ENCODE peak calls at places on chromosomes 13 and 19, in ten cellular contexts. D is stimulated activated CD4-positive, alpha-beta T cell treated with anti-CD3 and anti-CD28 coated beads, Interleukin-1b, Interleukin-23, amount 100 ng/mL, for 1 hour; Y is colonic mucosa; V is occipital lobe; H is T-helper 2 cell; I is T1000; U is NCI-H510A treated with DMSO at 0.1 percent for 48 hours; M is cortex of kidney; K is lung microvascular endothelial cell; P is neural crest cell. B is an unnamed sample.

GRCh38 chr13:114143806-114144605 is 11.6 kb upstream of the RASA3 start:
- DNase-seq in I (no peak), P (no peak), K (no peak), D (no peak), V (no peak), Y (no peak), H (peak; percentile 29), M (no peak), U (no peak), B (no peak)

GRCh38 chr13:114099918-114100445 is 32.4 kb downstream of the RASA3 start:
- DNase-seq in I (no peak), Y (no peak), P (no peak), D (no peak), V (no peak), U (peak; percentile 30), K (no peak), H (peak; percentile 29), M (no peak), B (peak; percentile 84)

GRCh38 chr19:39192846-39193245 is 3.9 kb upstream of the NCCRP1 start:
- DNase-seq in V (no peak), P (no peak), Y (no peak), K (no peak), U (no peak), M (no peak), I (no peak), D (no peak), H (no peak), B (no peak)

GRCh38 chr19:39825531-39826076 is 8.4 kb downstream of the DYRK1B start:
- DNase-seq in M (no peak), K (no peak), V (no peak), P (no peak), Y (no peak), H (no peak), D (no peak), I (no peak), U (no peak), B (no peak)

GRCh38 chr13:32791545-32792172 is 205.4 kb downstream of the PDS5B start:
- DNase-seq in P (no peak), U (no peak), Y (no peak), M (no peak), I (no peak), H (peak; percentile 2), D (no peak), K (no peak), V (no peak), B (peak; percentile 35)

GRCh38 chr13:89382986-89383385 is 1711.8 kb downstream of the SLITRK5 start:
- DNase-seq in K (no peak), H (no peak), D (no peak), M (no peak), I (no peak), P (no peak), Y (no peak), V (no peak), U (no peak), B (no peak)

GRCh38 chr13:99265823-99266426 is 7.7 kb upstream of the GPR18 start:
- DNase-seq in Y (no peak), I (no peak), P (no peak), H (peak; percentile 48), M (no peak), U (peak; percentile 54), D (no peak), V (no peak), K (peak; percentile 82), B (peak; percentile 66)

GRCh38 chr19:21434967-21435544 is 38.1 kb downstream of the ZNF493 start:
- DNase-seq in D (no peak), H (no peak), M (no peak), I (no peak), V (no peak), P (no peak), U (no peak), Y (no peak), K (no peak), B (peak; percentile 55)

GRCh38 chr19:14659886-14660489 is 14.7 kb downstream of the ADGRE3 start:
- DNase-seq in Y (no peak), V (no peak), D (no peak), M (no peak), P (no peak), U (no peak), I (no peak), H (no peak), K (no peak), B (no peak)

GRCh38 chr13:100493418-100493817 is 95.2 kb downstream of the GGACT start:
- DNase-seq in V (no peak), H (no peak), K (no peak), D (no peak), I (no peak), Y (no peak), P (no peak), M (no peak), U (no peak), B (no peak)

GRCh38 chr13:86877449-86877848 is 793.7 kb upstream of the SLITRK5 start:
- DNase-seq in U (no peak), M (no peak), V (no peak), K (no peak), I (no peak), H (no peak), Y (no peak), D (no peak), P (no peak), B (no peak)

GRCh38 chr13:79966502-79966901 is 374.4 kb downstream of the SPRY2 start:
- DNase-seq in I (no peak), K (no peak), V (no peak), P (no peak), U (no peak), H (no peak), Y (no peak), M (no peak), D (no peak), B (no peak)

GRCh38 chr19:38559428-38560401 is 58.0 kb downstream of the MAP4K1 start:
- DNase-seq in K (no peak), M (no peak), P (no peak), U (no peak), V (no peak), I (no peak), H (peak; percentile 73), Y (no peak), D (no peak), B (no peak)

GRCh38 chr13:47337781-47338507 is 441.1 kb upstream of the HTR2A start:
- DNase-seq in K (no peak), V (no peak), M (no peak), H (no peak), U (no peak), P (no peak), I (no peak), Y (no peak), D (no peak), B (no peak)

GRCh38 chr19:8631425-8631819 is 989 bp downstream of the NFILZ start:
- DNase-seq in P (no peak), I (no peak), D (no peak), V (no peak), K (no peak), Y (peak; percentile 27), M (no peak), H (no peak), U (no peak), B (no peak)

GRCh38 chr19:54011507-54012211 is 20.2 kb downstream of the CACNG6 start:
- DNase-seq in Y (no peak), V (no peak), H (no peak), I (no peak), K (no peak), M (no peak), U (no peak), P (no peak), D (no peak), B (no peak)

B was measured in NCI-H69.